ENCODE peak calls at places on chromosomes 5 and 9, in four cellular contexts. P, U, S and Z are unnamed samples.

GRCh38 chr9:71355884-71356283 is 234.5 kb upstream of the TRPM3 start:
- DNase-seq in S (peak; percentile 3), U (no peak), P (no peak), Z (no peak)

GRCh38 chr9:127741831-127742434 is 6.8 kb upstream of the TOR2A start:
- DNase-seq in U (no peak), S (peak; percentile 18), P (peak; percentile 19), Z (no peak)

GRCh38 chr9:121294866-121295661 is 27.1 kb downstream of the GSN start:
- DNase-seq in U (no peak), P (peak; percentile 68), S (no peak), Z (no peak)

GRCh38 chr9:18238254-18238653 is 235.7 kb upstream of the ADAMTSL1 start:
- DNase-seq in U (peak; percentile 56), S (no peak), P (peak; percentile 84), Z (peak; percentile 97)

GRCh38 chr5:84403773-84404172 is 19.1 kb upstream of the EDIL3 start:
- DNase-seq in U (peak; percentile 60), S (peak; percentile 35), P (peak; percentile 62), Z (peak; percentile 37)

GRCh38 chr9:78578016-78578555 is 281.2 kb downstream of the PSAT1 start:
- DNase-seq in S (no peak), U (no peak), P (peak; percentile 70), Z (no peak)

GRCh38 chr9:130039504-130040147 is 3.4 kb downstream of the FNBP1 start:
- DNase-seq in P (no peak), S (no peak), U (no peak), Z (no peak)

GRCh38 chr9:107425110-107426025 is 64.2 kb downstream of the KLF4 start:
- DNase-seq in P (peak; percentile 69), S (peak; percentile 50), U (no peak), Z (peak; percentile 65)

GRCh38 chr5:59587489-59588337 is 305.8 kb downstream of the PDE4D start:
- DNase-seq in U (no peak), S (no peak), P (peak; percentile 82), Z (peak; percentile 55)

GRCh38 chr5:77631166-77631582 is 7.3 kb downstream of the OTP start:
- DNase-seq in P (no peak), U (no peak), S (no peak), Z (no peak)

GRCh38 chr5:135874461-135874860 is 21.2 kb downstream of the IL9 start:
- DNase-seq in P (no peak), S (no peak), U (no peak), Z (no peak)

GRCh38 chr5:143573568-143574170 is 170.2 kb upstream of the NR3C1 start:
- DNase-seq in U (no peak), P (no peak), S (no peak), Z (no peak)
- TF ChIP-seq EZH2 in U (no peak), P (no peak), S (no peak), Z (no peak)

DNA sequence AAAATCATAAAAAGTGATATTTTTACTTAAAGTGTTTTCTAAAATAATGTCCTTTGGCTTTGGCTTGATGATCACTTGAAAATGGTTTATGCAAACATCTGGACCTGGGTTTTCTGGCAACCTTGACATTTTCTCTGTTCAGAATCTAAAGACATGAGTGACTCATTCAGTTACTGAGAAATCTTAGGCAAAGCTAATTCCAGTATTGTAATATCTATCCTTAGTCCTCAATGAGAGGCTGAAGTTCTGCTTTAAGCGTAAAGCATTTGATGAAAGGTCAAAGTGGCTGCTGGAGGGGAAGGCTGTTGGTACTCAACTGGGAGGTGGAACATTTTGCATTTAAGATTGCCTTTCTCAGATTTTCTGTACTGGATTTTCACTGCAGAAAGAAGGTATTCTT is 2.3 kb downstream of the MAN2A1 start:
- DNase-seq in S (no peak), U (no peak), P (peak; percentile 64), Z (peak; percentile 14)
- H3K4me3 ChIP-seq in S (no peak overlapping the region), U (peak overlapping the region; percentile 91), P (peak overlapping the region; percentile 84), Z (no peak overlapping the region)

DNA sequence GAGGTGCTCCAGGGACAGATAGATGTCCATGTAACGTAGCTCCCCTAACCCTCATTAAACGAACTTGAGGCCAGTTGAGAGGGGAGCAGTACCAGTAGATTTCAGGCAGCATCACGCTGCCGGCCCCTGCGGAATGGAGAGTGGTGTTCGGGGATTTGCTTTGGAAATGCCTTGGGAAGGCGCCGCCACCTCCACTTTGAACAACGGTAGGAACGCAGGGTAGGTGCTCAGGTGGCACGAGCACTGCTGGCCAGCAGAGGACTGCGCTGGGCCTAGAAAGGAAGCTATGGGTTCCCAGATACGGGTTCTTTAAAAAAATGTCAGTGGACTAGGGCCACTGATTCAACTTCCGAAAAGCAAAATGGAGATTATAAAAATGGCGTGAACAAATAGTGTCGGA is 271.8 kb downstream of the FANCC start:
- DNase-seq in U (peak; percentile 9), S (no peak), P (no peak), Z (no peak)
- TF ChIP-seq EZH2 in U (no peak), S (no peak), P (no peak), Z (no peak)

DNA sequence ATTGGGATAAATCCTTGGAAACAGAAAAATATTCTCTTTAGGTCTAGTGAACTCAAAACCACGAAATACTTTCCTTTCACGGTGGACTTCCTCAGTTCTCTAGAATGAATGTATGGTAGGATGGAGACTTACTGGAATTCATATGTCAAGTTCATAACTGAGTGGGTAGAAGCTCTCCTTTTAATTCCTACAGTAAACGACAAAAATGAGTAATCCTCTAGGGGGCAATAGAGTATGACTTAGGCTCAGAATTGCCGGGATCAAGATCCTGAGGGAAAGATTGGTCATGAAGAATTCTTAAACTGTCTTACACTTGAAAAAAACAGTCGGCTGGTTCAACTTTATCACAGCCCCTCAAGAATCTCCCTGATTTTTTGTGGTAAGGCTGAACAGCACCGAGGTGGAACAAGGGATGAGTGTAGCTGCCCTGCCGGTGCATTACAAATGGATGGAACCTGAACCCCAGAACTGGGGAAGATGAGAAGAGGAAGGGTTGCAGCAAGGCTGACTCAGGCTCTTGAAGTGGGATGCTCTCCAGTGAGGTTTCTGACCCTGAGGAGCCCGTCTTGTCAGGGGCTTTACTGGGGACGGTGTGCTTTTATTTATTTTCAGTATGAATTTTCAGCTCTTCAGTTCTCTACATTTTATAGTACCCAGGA is 14.0 kb upstream of the LOX start:
- DNase-seq in P (peak; percentile 65), S (peak; percentile 15), U (no peak), Z (peak; percentile 48)
- H3K4me3 ChIP-seq in P (no peak overlapping the region), S (no peak overlapping the region), U (no peak overlapping the region), Z (no peak overlapping the region)

GRCh38 chr5:16179936-16180788 is 571 bp upstream of the MARCHF11 start:
- DNase-seq in P (no peak), U (no peak), S (no peak), Z (no peak)
- TF ChIP-seq EZH2 in P (peak; percentile 84), U (no peak), S (no peak), Z (peak; percentile 83)

GRCh38 chr9:2159521-2160417 is 144.6 kb downstream of the SMARCA2 start:
- DNase-seq in U (no peak), P (peak; percentile 58), S (no peak), Z (peak; percentile 70)

GRCh38 chr9:2155966-2156365 is 140.8 kb downstream of the SMARCA2 start:
- DNase-seq in P (no peak), S (no peak), U (no peak), Z (no peak)

GRCh38 chr9:2158111-2158610 is 143.0 kb downstream of the SMARCA2 start:
- DNase-seq in U (peak; percentile 62), S (no peak), P (peak; percentile 80), Z (peak; percentile 88)

GRCh38 chr9:2157277-2158105 is 142.3 kb downstream of the SMARCA2 start:
- DNase-seq in U (no peak), P (peak; percentile 62), S (no peak), Z (no peak)

GRCh38 chr9:2158729-2159128 is 143.6 kb downstream of the SMARCA2 start:
- DNase-seq in S (no peak), U (no peak), P (peak; percentile 26), Z (no peak)
- H3K4me3 ChIP-seq in S (no peak overlapping the region), U (peak overlapping the region; percentile 65), P (peak overlapping the region; percentile 60), Z (peak overlapping the region; percentile 76)